ENCODE peak calls at places on chromosomes 6 and 20, in ten cellular contexts. One of them, this sample, is unnamed.

GRCh38 chr6:20146291-20146690 is 66.0 kb downstream of the MBOAT1 start:
- DNase-seq in fibroblast of lung: no peak
- DNase-seq in IMR-90: no peak
- DNase-seq in breast epithelium: no peak
- DNase-seq in adrenal gland: no peak
- DNase-seq in stomach: no peak
- DNase-seq in lower lobe of right lung: no peak
- DNase-seq in AG09309: no peak
- DNase-seq in A549: no peak
- DNase-seq in NB4: no peak
- DNase-seq in this sample: no peak

GRCh38 chr20:43188861-43189613 is 669 bp downstream of the PTPRT start:
- DNase-seq in fibroblast of lung: no peak
- DNase-seq in IMR-90: no peak
- DNase-seq in breast epithelium: peak; percentile 19
- DNase-seq in adrenal gland: no peak
- DNase-seq in stomach: no peak
- DNase-seq in lower lobe of right lung: no peak
- DNase-seq in AG09309: no peak
- DNase-seq in A549: no peak
- DNase-seq in NB4: no peak
- DNase-seq in this sample: no peak

GRCh38 chr6:150959071-150959637 is 93.7 kb downstream of the MTHFD1L start:
- DNase-seq in fibroblast of lung: no peak
- DNase-seq in IMR-90: no peak
- DNase-seq in breast epithelium: no peak
- DNase-seq in adrenal gland: no peak
- DNase-seq in stomach: no peak
- DNase-seq in lower lobe of right lung: no peak
- DNase-seq in AG09309: no peak
- DNase-seq in A549: no peak
- DNase-seq in NB4: no peak
- DNase-seq in this sample: no peak

GRCh38 chr6:121319112-121319553 is 15.1 kb downstream of the TBC1D32 start:
- DNase-seq in fibroblast of lung: no peak
- DNase-seq in IMR-90: peak; percentile 20
- DNase-seq in breast epithelium: no peak
- DNase-seq in adrenal gland: no peak
- DNase-seq in stomach: no peak
- DNase-seq in lower lobe of right lung: no peak
- DNase-seq in AG09309: no peak
- DNase-seq in A549: peak; percentile 15
- DNase-seq in NB4: no peak
- DNase-seq in this sample: no peak

GRCh38 chr20:53055668-53056067 is 83.5 kb downstream of the TSHZ2 start:
- DNase-seq in fibroblast of lung: no peak
- DNase-seq in IMR-90: no peak
- DNase-seq in breast epithelium: no peak
- DNase-seq in adrenal gland: no peak
- DNase-seq in stomach: no peak
- DNase-seq in lower lobe of right lung: no peak
- DNase-seq in AG09309: no peak
- DNase-seq in A549: no peak
- DNase-seq in NB4: no peak
- DNase-seq in this sample: no peak

GRCh38 chr20:7217606-7218005 is 450.1 kb downstream of the BMP2 start:
- DNase-seq in fibroblast of lung: no peak
- DNase-seq in IMR-90: no peak
- DNase-seq in breast epithelium: no peak
- DNase-seq in adrenal gland: no peak
- DNase-seq in stomach: no peak
- DNase-seq in lower lobe of right lung: no peak
- DNase-seq in AG09309: no peak
- DNase-seq in A549: no peak
- DNase-seq in NB4: no peak
- DNase-seq in this sample: no peak

GRCh38 chr6:85460951-85461805 is 11.3 kb downstream of the NT5E start:
- DNase-seq in fibroblast of lung: peak; percentile 64
- DNase-seq in IMR-90: no peak
- DNase-seq in breast epithelium: peak; percentile 49
- DNase-seq in adrenal gland: no peak
- DNase-seq in stomach: no peak
- DNase-seq in lower lobe of right lung: no peak
- DNase-seq in AG09309: no peak
- DNase-seq in A549: no peak
- DNase-seq in NB4: peak; percentile 80
- DNase-seq in this sample: no peak

GRCh38 chr6:152124432-152125074 is 317.1 kb downstream of the ESR1 start:
- DNase-seq in fibroblast of lung: peak; percentile 84
- DNase-seq in IMR-90: peak; percentile 75
- DNase-seq in breast epithelium: no peak
- DNase-seq in adrenal gland: no peak
- DNase-seq in stomach: no peak
- DNase-seq in lower lobe of right lung: no peak
- DNase-seq in AG09309: peak; percentile 46
- DNase-seq in A549: peak; percentile 33
- DNase-seq in NB4: peak; percentile 52
- DNase-seq in this sample: no peak

GRCh38 chr20:5309971-5310370 is 6.8 kb downstream of the PROKR2 start:
- DNase-seq in fibroblast of lung: no peak
- DNase-seq in IMR-90: peak; percentile 10
- DNase-seq in breast epithelium: no peak
- DNase-seq in adrenal gland: no peak
- DNase-seq in stomach: no peak
- DNase-seq in lower lobe of right lung: no peak
- DNase-seq in AG09309: no peak
- DNase-seq in A549: no peak
- DNase-seq in NB4: no peak
- DNase-seq in this sample: no peak

GRCh38 chr6:158737710-158738615 is 81.2 kb downstream of the EZR start:
- DNase-seq in fibroblast of lung: peak; percentile 32
- DNase-seq in IMR-90: peak; percentile 65
- DNase-seq in breast epithelium: no peak
- DNase-seq in adrenal gland: peak; percentile 86
- DNase-seq in stomach: no peak
- DNase-seq in lower lobe of right lung: no peak
- DNase-seq in AG09309: peak; percentile 28
- DNase-seq in A549: peak; percentile 47
- DNase-seq in NB4: peak; percentile 74
- DNase-seq in this sample: no peak

GRCh38 chr20:61957961-61958715 is 107.5 kb downstream of the TAF4 start:
- DNase-seq in fibroblast of lung: no peak
- DNase-seq in IMR-90: no peak
- DNase-seq in breast epithelium: no peak
- DNase-seq in adrenal gland: no peak
- DNase-seq in stomach: no peak
- DNase-seq in lower lobe of right lung: no peak
- DNase-seq in AG09309: no peak
- DNase-seq in A549: no peak
- DNase-seq in NB4: no peak
- DNase-seq in this sample: no peak

GRCh38 chr6:152969688-152970418 is 13.0 kb downstream of the FBXO5 start:
- DNase-seq in fibroblast of lung: no peak
- DNase-seq in IMR-90: no peak
- DNase-seq in breast epithelium: no peak
- DNase-seq in adrenal gland: no peak
- DNase-seq in stomach: no peak
- DNase-seq in lower lobe of right lung: no peak
- DNase-seq in AG09309: no peak
- DNase-seq in A549: no peak
- DNase-seq in NB4: no peak
- DNase-seq in this sample: no peak

GRCh38 chr6:111852704-111853103 is 20.5 kb downstream of the FYN start:
- DNase-seq in fibroblast of lung: peak; percentile 74
- DNase-seq in IMR-90: peak; percentile 34
- DNase-seq in breast epithelium: no peak
- DNase-seq in adrenal gland: no peak
- DNase-seq in stomach: no peak
- DNase-seq in lower lobe of right lung: no peak
- DNase-seq in AG09309: no peak
- DNase-seq in A549: no peak
- DNase-seq in NB4: peak; percentile 62
- DNase-seq in this sample: no peak

GRCh38 chr20:57432874-57433491 is 41.8 kb downstream of the RBM38 start:
- DNase-seq in fibroblast of lung: no peak
- DNase-seq in IMR-90: no peak
- DNase-seq in breast epithelium: no peak
- DNase-seq in adrenal gland: peak; percentile 52
- DNase-seq in stomach: peak; percentile 78
- DNase-seq in lower lobe of right lung: peak; percentile 85
- DNase-seq in AG09309: no peak
- DNase-seq in A549: no peak
- DNase-seq in NB4: peak; percentile 98
- DNase-seq in this sample: peak; percentile 62

GRCh38 chr20:18139832-18140231 is 2.2 kb downstream of the KAT14 start:
- DNase-seq in fibroblast of lung: no peak
- DNase-seq in IMR-90: no peak
- DNase-seq in breast epithelium: no peak
- DNase-seq in adrenal gland: no peak
- DNase-seq in stomach: no peak
- DNase-seq in lower lobe of right lung: no peak
- DNase-seq in AG09309: no peak
- DNase-seq in A549: no peak
- DNase-seq in NB4: no peak
- DNase-seq in this sample: no peak

GRCh38 chr20:18138639-18139583 is 1.2 kb downstream of the KAT14 start:
- DNase-seq in fibroblast of lung: no peak
- DNase-seq in IMR-90: no peak
- DNase-seq in breast epithelium: no peak
- DNase-seq in adrenal gland: no peak
- DNase-seq in stomach: no peak
- DNase-seq in lower lobe of right lung: no peak
- DNase-seq in AG09309: no peak
- DNase-seq in A549: no peak
- DNase-seq in NB4: peak; percentile 14
- DNase-seq in this sample: no peak

GRCh38 chr20:18144541-18145099 is 7.0 kb downstream of the KAT14 start:
- DNase-seq in fibroblast of lung: no peak
- DNase-seq in IMR-90: no peak
- DNase-seq in breast epithelium: no peak
- DNase-seq in adrenal gland: no peak
- DNase-seq in stomach: no peak
- DNase-seq in lower lobe of right lung: no peak
- DNase-seq in AG09309: no peak
- DNase-seq in A549: no peak
- DNase-seq in NB4: no peak
- DNase-seq in this sample: no peak
- H3K4me3 ChIP-seq in fibroblast of lung: no peak overlapping the region
- H3K4me3 ChIP-seq in IMR-90: no peak overlapping the region
- H3K4me3 ChIP-seq in breast epithelium: no peak overlapping the region
- H3K4me3 ChIP-seq in adrenal gland: no peak overlapping the region
- H3K4me3 ChIP-seq in stomach: no peak overlapping the region
- H3K4me3 ChIP-seq in lower lobe of right lung: no peak overlapping the region
- H3K4me3 ChIP-seq in AG09309: no peak overlapping the region
- H3K4me3 ChIP-seq in A549: no peak overlapping the region
- H3K4me3 ChIP-seq in NB4: no peak overlapping the region
- H3K4me3 ChIP-seq in this sample: no peak overlapping the region

GRCh38 chr6:8543714-8544113 is 108.4 kb upstream of the SLC35B3 start:
- DNase-seq in fibroblast of lung: no peak
- DNase-seq in IMR-90: no peak
- DNase-seq in breast epithelium: no peak
- DNase-seq in adrenal gland: no peak
- DNase-seq in stomach: no peak
- DNase-seq in lower lobe of right lung: no peak
- DNase-seq in AG09309: no peak
- DNase-seq in A549: no peak
- DNase-seq in NB4: no peak
- DNase-seq in this sample: no peak

GRCh38 chr6:8536122-8536521 is 100.8 kb upstream of the SLC35B3 start:
- DNase-seq in fibroblast of lung: no peak
- DNase-seq in IMR-90: no peak
- DNase-seq in breast epithelium: no peak
- DNase-seq in adrenal gland: no peak
- DNase-seq in stomach: no peak
- DNase-seq in lower lobe of right lung: no peak
- DNase-seq in AG09309: no peak
- DNase-seq in A549: no peak
- DNase-seq in NB4: no peak
- DNase-seq in this sample: no peak

GRCh38 chr6:8535505-8535904 is 100.2 kb upstream of the SLC35B3 start:
- DNase-seq in fibroblast of lung: no peak
- DNase-seq in IMR-90: no peak
- DNase-seq in breast epithelium: no peak
- DNase-seq in adrenal gland: no peak
- DNase-seq in stomach: no peak
- DNase-seq in lower lobe of right lung: no peak
- DNase-seq in AG09309: no peak
- DNase-seq in A549: no peak
- DNase-seq in NB4: no peak
- DNase-seq in this sample: no peak

GRCh38 chr6:8539446-8539845 is 104.1 kb upstream of the SLC35B3 start:
- DNase-seq in fibroblast of lung: peak; percentile 22
- DNase-seq in IMR-90: no peak
- DNase-seq in breast epithelium: no peak
- DNase-seq in adrenal gland: no peak
- DNase-seq in stomach: no peak
- DNase-seq in lower lobe of right lung: no peak
- DNase-seq in AG09309: no peak
- DNase-seq in A549: no peak
- DNase-seq in NB4: peak; percentile 40
- DNase-seq in this sample: no peak
- TF ChIP-seq CTCF in fibroblast of lung: no peak
- TF ChIP-seq CTCF in IMR-90: no peak
- TF ChIP-seq CTCF in breast epithelium: peak; percentile 23
- TF ChIP-seq CTCF in adrenal gland: peak; percentile 24
- TF ChIP-seq CTCF in stomach: no peak
- TF ChIP-seq CTCF in lower lobe of right lung: no peak
- TF ChIP-seq CTCF in AG09309: no peak
- TF ChIP-seq CTCF in A549: no peak
- TF ChIP-seq CTCF in NB4: no peak
- TF ChIP-seq CTCF in this sample: peak; percentile 26

GRCh38 chr6:127200114-127200513 is 66.5 kb upstream of the RNF146 start:
- DNase-seq in fibroblast of lung: no peak
- DNase-seq in IMR-90: no peak
- DNase-seq in breast epithelium: no peak
- DNase-seq in adrenal gland: no peak
- DNase-seq in stomach: no peak
- DNase-seq in lower lobe of right lung: no peak
- DNase-seq in AG09309: no peak
- DNase-seq in A549: no peak
- DNase-seq in NB4: no peak
- DNase-seq in this sample: no peak
- H3K4me3 ChIP-seq in fibroblast of lung: no peak overlapping the region
- H3K4me3 ChIP-seq in IMR-90: no peak overlapping the region
- H3K4me3 ChIP-seq in breast epithelium: no peak overlapping the region
- H3K4me3 ChIP-seq in adrenal gland: no peak overlapping the region
- H3K4me3 ChIP-seq in stomach: no peak overlapping the region
- H3K4me3 ChIP-seq in lower lobe of right lung: no peak overlapping the region
- H3K4me3 ChIP-seq in AG09309: no peak overlapping the region
- H3K4me3 ChIP-seq in A549: no peak overlapping the region
- H3K4me3 ChIP-seq in NB4: no peak overlapping the region
- H3K4me3 ChIP-seq in this sample: no peak overlapping the region

DNA sequence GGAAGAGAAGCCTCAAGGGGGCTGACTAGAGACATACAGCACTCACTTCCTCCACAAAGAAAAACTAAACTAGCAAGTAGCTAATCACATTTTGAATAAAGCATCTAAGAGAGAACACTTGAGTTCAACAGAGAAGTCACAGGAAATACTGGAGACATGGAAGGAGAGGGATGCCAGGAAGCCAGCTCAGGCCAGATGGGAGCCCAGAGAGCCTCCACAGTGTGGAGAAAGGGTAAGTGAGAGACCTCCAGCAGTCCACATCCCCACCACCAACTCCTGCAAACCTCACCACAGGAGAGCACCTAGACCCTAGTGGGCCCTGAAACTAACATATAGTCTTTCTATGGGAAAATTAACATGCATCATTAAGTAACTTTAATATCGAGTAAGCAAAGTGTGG is 79.2 kb downstream of the EPM2A start:
- DNase-seq in fibroblast of lung: no peak
- DNase-seq in IMR-90: no peak
- DNase-seq in breast epithelium: no peak
- DNase-seq in adrenal gland: no peak
- DNase-seq in stomach: no peak
- DNase-seq in lower lobe of right lung: no peak
- DNase-seq in AG09309: no peak
- DNase-seq in A549: no peak
- DNase-seq in NB4: no peak
- DNase-seq in this sample: no peak
- TF ChIP-seq CTCF in fibroblast of lung: peak; percentile 6
- TF ChIP-seq CTCF in IMR-90: no peak
- TF ChIP-seq CTCF in breast epithelium: no peak
- TF ChIP-seq CTCF in adrenal gland: no peak
- TF ChIP-seq CTCF in stomach: no peak
- TF ChIP-seq CTCF in lower lobe of right lung: no peak
- TF ChIP-seq CTCF in AG09309: no peak
- TF ChIP-seq CTCF in A549: no peak
- TF ChIP-seq CTCF in NB4: no peak
- TF ChIP-seq CTCF in this sample: no peak